ENCODE peak calls at places on chromosome 11, in seven cellular contexts. D, T, S, A, K, Z and O are unnamed samples.
A peak's percentile ranks its signal among the peaks of the same experiment; 100 is the strongest.

GRCh38 chr11:100574894-100575769 is 112.0 kb upstream of the ARHGAP42 start:
- DNase-seq in S (no peak), A (peak; percentile 18), K (no peak), D (no peak), Z (peak; percentile 41), T (peak; percentile 59), O (peak; percentile 26)

GRCh38 chr11:86811637-86812321 is 11.4 kb downstream of the PRSS23 start:
- DNase-seq in D (no peak), T (peak; percentile 24), A (no peak), S (no peak), K (no peak), Z (no peak), O (no peak)

GRCh38 chr11:105206633-105207032 is 67.1 kb upstream of the CARD18 start:
- DNase-seq in T (no peak), A (no peak), K (no peak), Z (no peak), D (no peak), S (no peak), O (no peak)

GRCh38 chr11:114293201-114293711 is 2.9 kb upstream of the NNMT start:
- DNase-seq in A (no peak), K (no peak), Z (no peak), D (no peak), S (no peak), T (peak; percentile 80), O (peak; percentile 40)

GRCh38 chr11:14552089-14552488 is 31.9 kb upstream of the PSMA1 start:
- DNase-seq in T (no peak), D (no peak), A (no peak), S (no peak), Z (no peak), K (no peak), O (no peak)

GRCh38 chr11:69053169-69053477 is 4.4 kb downstream of the TPCN2 start:
- DNase-seq in D (no peak), S (no peak), Z (no peak), T (no peak), A (no peak), K (no peak), O (no peak)

GRCh38 chr11:115920087-115920461 is 415.9 kb upstream of the CADM1 start:
- DNase-seq in K (no peak), T (no peak), S (no peak), D (no peak), Z (no peak), A (peak; percentile 30), O (no peak)

GRCh38 chr11:126547161-126547560 is 191.7 kb downstream of the ST3GAL4 start:
- DNase-seq in Z (no peak), A (peak; percentile 41), T (no peak), S (no peak), D (no peak), K (no peak), O (no peak)

GRCh38 chr11:62141111-62142042 is 17.6 kb downstream of the INCENP start:
- DNase-seq in D (no peak), Z (no peak), K (no peak), T (no peak), A (no peak), S (no peak), O (no peak)

GRCh38 chr11:2689551-2690260 is 10.1 kb downstream of the KCNQ1OT1 start:
- DNase-seq in T (no peak), Z (no peak), D (no peak), A (no peak), K (no peak), S (no peak), O (no peak)

GRCh38 chr11:44578279-44578678 is 12.8 kb downstream of the CD82 start:
- DNase-seq in S (no peak), D (no peak), T (no peak), Z (no peak), K (no peak), A (no peak), O (no peak)

GRCh38 chr11:46903846-46904245 is 14.5 kb downstream of the LRP4 start:
- DNase-seq in T (no peak), D (no peak), K (peak; percentile 100), A (no peak), Z (peak; percentile 82), S (no peak), O (no peak)

GRCh38 chr11:65880844-65881421 is 1.3 kb downstream of the CTSW start:
- DNase-seq in S (peak; percentile 34), T (no peak), K (no peak), A (no peak), D (no peak), Z (no peak), O (no peak)

GRCh38 chr11:19187101-19187500 is 14.7 kb downstream of the CSRP3 start:
- DNase-seq in D (no peak), A (no peak), S (no peak), K (peak; percentile 7), Z (no peak), T (no peak), O (no peak)

GRCh38 chr11:122703541-122704272 is 48.2 kb downstream of the UBASH3B start:
- DNase-seq in T (peak; percentile 59), D (no peak), Z (no peak), A (no peak), S (no peak), K (no peak), O (no peak)

GRCh38 chr11:15976433-15977045 is 379.8 kb downstream of the SOX6 start:
- DNase-seq in K (no peak), T (no peak), D (no peak), S (no peak), A (no peak), Z (no peak), O (no peak)